ENCODE peak calls at places on chromosomes 3 and 15, in seven cellular contexts. D, V, Q, U, Z, C and K are unnamed samples. For H3K4me1 and H3K36me3, the result is how much of the 10 kb centered on the place peaks cover.

GRCh38 chr15:98518823-98519561 is 129.3 kb upstream of the IGF1R start:
- DNase-seq in D (peak), V (peak), Q (peak), U (no peak), Z (peak), C (peak), K (peak)

GRCh38 chr3:179174898-179175297 is 26.7 kb downstream of the PIK3CA start:
- DNase-seq in D (no peak), V (no peak), Q (no peak), U (no peak), Z (no peak), C (no peak), K (no peak)

GRCh38 chr3:55330756-55331155 is 156.3 kb downstream of the WNT5A start:
- DNase-seq in D (peak), V (peak), Q (no peak), U (no peak), Z (peak), C (no peak), K (no peak)

GRCh38 chr3:100033814-100034490 is 80.3 kb downstream of the FILIP1L start:
- DNase-seq in D (peak), V (no peak), Q (no peak), U (no peak), Z (no peak), C (no peak), K (no peak)

GRCh38 chr15:62818691-62819090 is 223.9 kb upstream of the TPM1 start:
- DNase-seq in D (peak), V (no peak), Q (no peak), U (no peak), Z (peak), C (no peak), K (no peak)

GRCh38 chr3:152100491-152101086 is 168.1 kb upstream of the MBNL1 start:
- DNase-seq in D (no peak), V (no peak), Q (no peak), U (no peak), Z (no peak), C (no peak), K (no peak)

GRCh38 chr15:79644091-79644490 is 212.0 kb downstream of the MINAR1 start:
- DNase-seq in D (peak), V (peak), Q (no peak), U (no peak), Z (peak), C (no peak), K (no peak)

GRCh38 chr15:64288577-64288976 is 67.4 kb downstream of the CSNK1G1 start:
- DNase-seq in D (peak), V (no peak), Q (no peak), U (no peak), Z (peak), C (no peak), K (no peak)

GRCh38 chr3:118369892-118370491 is 664.7 kb downstream of the IGSF11 start:
- DNase-seq in D (no peak), V (no peak), Q (no peak), U (no peak), Z (no peak), C (no peak), K (no peak)

GRCh38 chr3:194872669-194872977 is 186.9 kb downstream of the FAM43A start:
- DNase-seq in D (peak), V (peak), Q (no peak), U (no peak), Z (no peak), C (no peak), K (peak)

GRCh38 chr15:85029221-85029620 is 47.6 kb downstream of the PDE8A start:
- DNase-seq in D (no peak), V (no peak), Q (no peak), U (no peak), Z (no peak), C (no peak), K (no peak)

GRCh38 chr3:116005404-116005803 is 382.1 kb downstream of the GAP43 start:
- DNase-seq in D (peak), V (peak), Q (no peak), U (no peak), Z (peak), C (no peak), K (peak)

GRCh38 chr3:139339219-139339906 is 4.5 kb upstream of the MRPS22 start:
- DNase-seq in D (peak), V (peak), Q (no peak), U (no peak), Z (no peak), C (no peak), K (no peak)

GRCh38 chr3:71443332-71443731 is 140.2 kb downstream of the FOXP1 start:
- DNase-seq in D (no peak), V (no peak), Q (no peak), U (no peak), Z (no peak), C (no peak), K (no peak)
- H3K4me1 ChIP-seq in D (under half), V (under half), Q (under half), U (under half), Z (under half), C (under half), K (half or more)

GRCh38 chr3:50642382-50642781 is 25.4 kb downstream of the MAPKAPK3 start:
- DNase-seq in D (no peak), V (no peak), Q (no peak), U (no peak), Z (no peak), C (no peak), K (no peak)

GRCh38 chr3:50637012-50637411 is 20.1 kb downstream of the MAPKAPK3 start:
- DNase-seq in D (no peak), V (no peak), Q (no peak), U (no peak), Z (no peak), C (no peak), K (no peak)

GRCh38 chr3:50637945-50638344 is 21.0 kb downstream of the MAPKAPK3 start:
- DNase-seq in D (no peak), V (no peak), Q (no peak), U (no peak), Z (no peak), C (no peak), K (no peak)

GRCh38 chr3:50635066-50635465 is 18.1 kb downstream of the MAPKAPK3 start:
- DNase-seq in D (no peak), V (no peak), Q (no peak), U (no peak), Z (no peak), C (no peak), K (no peak)

GRCh38 chr3:50639055-50639494 is 22.1 kb downstream of the MAPKAPK3 start:
- DNase-seq in D (peak), V (no peak), Q (no peak), U (no peak), Z (peak), C (no peak), K (no peak)
- H3K36me3 ChIP-seq in D (under half), V (under half), Q (under half), U (under half), Z (under half), C (under half), K (under half)

GRCh38 chr15:74618841-74619596 is 3.4 kb downstream of the CLK3 start:
- DNase-seq in D (no peak), V (no peak), Q (no peak), U (peak), Z (no peak), C (no peak), K (no peak)
- H3K4me1 ChIP-seq in D (under half), V (under half), Q (under half), U (under half), Z (under half), C (under half), K (under half)

GRCh38 chr3:58088501-58088900 is 80.3 kb downstream of the FLNB start:
- DNase-seq in D (no peak), V (no peak), Q (no peak), U (no peak), Z (no peak), C (no peak), K (no peak)
- H3K36me3 ChIP-seq in D (under half), V (under half), Q (under half), U (under half), Z (under half), C (under half), K (under half)

GRCh38 chr3:57158813-57159678 is 6.1 kb downstream of the IL17RD start:
- DNase-seq in D (no peak), V (peak), Q (no peak), U (no peak), Z (no peak), C (no peak), K (no peak)
- H3K4me1 ChIP-seq in D (under half), V (under half), Q (half or more), U (under half), Z (under half), C (under half), K (under half)

DNA sequence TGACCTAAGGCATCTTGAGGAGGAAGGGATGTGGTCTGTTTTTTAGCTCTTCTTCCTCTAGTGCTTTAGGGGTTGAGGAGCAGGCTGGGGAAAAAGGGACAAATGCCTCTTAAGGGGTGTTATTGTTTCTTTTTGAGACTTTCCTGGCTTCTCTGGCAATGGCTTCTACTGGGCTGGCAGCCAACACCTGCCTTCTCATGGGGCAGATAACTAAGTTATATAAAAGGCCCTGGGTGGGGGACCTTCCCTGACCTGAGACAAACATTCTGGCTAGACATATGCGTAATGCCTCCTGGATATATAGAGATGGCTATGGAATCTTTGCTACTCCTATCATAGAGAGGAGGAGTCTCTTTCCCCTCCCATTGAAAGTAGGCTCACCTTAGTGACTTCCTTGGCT is 179.2 kb upstream of the PROK2 start:
- DNase-seq in D (no peak), V (no peak), Q (no peak), U (no peak), Z (no peak), C (no peak), K (no peak)
- H3K36me3 ChIP-seq in D (under half), V (under half), Q (under half), U (under half), Z (under half), C (under half), K (under half)

GRCh38 chr15:101451886-101452285 is 37.6 kb downstream of the PCSK6 start:
- DNase-seq in D (no peak), V (no peak), Q (no peak), U (no peak), Z (no peak), C (no peak), K (no peak)
- H3K4me1 ChIP-seq in D (under half), V (under half), Q (under half), U (under half), Z (under half), C (under half), K (under half)

GRCh38 chr3:182861345-182861744 is 68.0 kb downstream of the ATP11B start:
- DNase-seq in D (peak), V (no peak), Q (no peak), U (no peak), Z (no peak), C (no peak), K (no peak)
- H3K36me3 ChIP-seq in D (under half), V (under half), Q (under half), U (under half), Z (under half), C (under half), K (under half)